ENCODE peak calls at places on chromosomes 1 and 21, in six cellular contexts. P is tibial artery; F is hepatocyte; U is heart left ventricle; V is K562; M is CD8-positive, alpha-beta T cell. W is an unnamed sample. For H3K27me3, the result is how much of the 10 kb centered on the place peaks cover.

GRCh38 chr1:27650527-27651175 is 15.7 kb upstream of the FGR start:
- DNase-seq in P (no peak), F (peak), U (no peak), V (peak), M (no peak), W (peak)

GRCh38 chr1:21871943-21872342 is 59.9 kb downstream of the LDLRAD2 start:
- DNase-seq in P (no peak), F (no peak), U (no peak), V (no peak), M (no peak), W (no peak)

GRCh38 chr21:33023574-33024277 is 2.0 kb upstream of the OLIG2 start:
- DNase-seq in P (no peak), F (no peak), U (no peak), V (no peak), M (no peak), W (peak)

GRCh38 chr21:20617130-20617529 is 381.1 kb upstream of the NCAM2 start:
- DNase-seq in P (no peak), F (peak), U (no peak), V (no peak), M (no peak), W (peak)

GRCh38 chr1:125064481-125064880 is 3879.7 kb downstream of the SRGAP2C start:
- DNase-seq in P (peak), F (no peak), U (no peak), V (no peak), M (no peak), W (no peak)

GRCh38 chr1:184188091-184188490 is 136.6 kb downstream of the TSEN15 start:
- DNase-seq in P (no peak), F (no peak), U (no peak), V (no peak), M (no peak), W (no peak)

GRCh38 chr1:78113156-78113916 is 67.6 kb downstream of the GIPC2 start:
- DNase-seq in P (no peak), F (no peak), U (no peak), V (no peak), M (no peak), W (no peak)

GRCh38 chr1:210144736-210145135 is 87.9 kb upstream of the SERTAD4 start:
- DNase-seq in P (no peak), F (no peak), U (no peak), V (no peak), M (no peak), W (no peak)

GRCh38 chr1:247370786-247371732 is 39.4 kb upstream of the ZNF496 start:
- DNase-seq in P (no peak), F (peak), U (no peak), V (no peak), M (no peak), W (no peak)

GRCh38 chr1:4512622-4513021 is 141.8 kb upstream of the AJAP1 start:
- DNase-seq in P (no peak), F (peak), U (peak), V (no peak), M (no peak), W (no peak)

GRCh38 chr1:228902781-228903572 is 167.7 kb downstream of the RHOU start:
- DNase-seq in P (peak), F (peak), U (peak), V (no peak), M (no peak), W (no peak)

GRCh38 chr1:111334169-111334568 is 43.5 kb downstream of the CHIA start:
- DNase-seq in P (no peak), F (peak), U (peak), V (peak), M (peak), W (peak)

GRCh38 chr1:111369645-111370044 is 57.9 kb downstream of the OVGP1 start:
- DNase-seq in P (no peak), F (no peak), U (no peak), V (no peak), M (no peak), W (no peak)

GRCh38 chr1:64536836-64537490 is 67.0 kb downstream of the CACHD1 start:
- DNase-seq in P (no peak), F (peak), U (no peak), V (no peak), M (no peak), W (no peak)

GRCh38 chr1:99277066-99277465 is 12.8 kb downstream of the PLPPR4 start:
- DNase-seq in P (no peak), F (no peak), U (no peak), V (no peak), M (no peak), W (no peak)

GRCh38 chr1:174194451-174194850 is 35.1 kb downstream of the RABGAP1L start:
- DNase-seq in P (no peak), F (no peak), U (no peak), V (peak), M (no peak), W (no peak)

DNA sequence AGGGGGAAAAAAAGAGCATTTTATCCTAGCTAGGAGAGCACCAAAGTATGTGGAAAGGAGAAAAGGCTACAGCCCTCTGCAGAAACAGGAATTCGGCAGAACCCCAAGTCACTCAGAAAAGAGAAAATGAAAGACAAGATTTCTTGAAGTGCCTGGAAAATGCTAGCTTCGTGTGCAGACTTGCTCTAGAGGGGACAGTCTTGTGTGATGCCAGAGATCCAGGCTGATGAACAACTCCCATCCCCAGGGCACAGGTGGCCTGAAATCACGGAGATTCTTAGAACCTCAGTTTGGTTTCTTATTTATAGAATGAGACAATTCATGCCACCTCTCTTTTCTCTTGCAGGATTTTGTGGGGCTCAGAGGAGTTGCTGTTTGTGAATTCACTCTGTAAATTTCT is 61.4 kb downstream of the RUNX1 start:
- DNase-seq in P (no peak), F (no peak), U (no peak), V (no peak), M (no peak), W (no peak)
- H3K4me3 ChIP-seq in P (no peak), F (no peak), U (no peak), V (no peak), M (no peak), W (no peak)

GRCh38 chr1:150072959-150073358 is 5.4 kb downstream of the VPS45 start:
- DNase-seq in P (no peak), F (no peak), U (no peak), V (no peak), M (no peak), W (no peak)
- H3K27me3 ChIP-seq in P (under half), F (under half), U (under half), V (under half), M (under half), W (under half)

GRCh38 chr1:234769284-234769998 is 159.5 kb upstream of the IRF2BP2 start:
- DNase-seq in P (no peak), F (no peak), U (no peak), V (no peak), M (no peak), W (no peak)
- H3K4me3 ChIP-seq in P (no peak), F (no peak), U (no peak), V (no peak), M (peak), W (no peak)

DNA sequence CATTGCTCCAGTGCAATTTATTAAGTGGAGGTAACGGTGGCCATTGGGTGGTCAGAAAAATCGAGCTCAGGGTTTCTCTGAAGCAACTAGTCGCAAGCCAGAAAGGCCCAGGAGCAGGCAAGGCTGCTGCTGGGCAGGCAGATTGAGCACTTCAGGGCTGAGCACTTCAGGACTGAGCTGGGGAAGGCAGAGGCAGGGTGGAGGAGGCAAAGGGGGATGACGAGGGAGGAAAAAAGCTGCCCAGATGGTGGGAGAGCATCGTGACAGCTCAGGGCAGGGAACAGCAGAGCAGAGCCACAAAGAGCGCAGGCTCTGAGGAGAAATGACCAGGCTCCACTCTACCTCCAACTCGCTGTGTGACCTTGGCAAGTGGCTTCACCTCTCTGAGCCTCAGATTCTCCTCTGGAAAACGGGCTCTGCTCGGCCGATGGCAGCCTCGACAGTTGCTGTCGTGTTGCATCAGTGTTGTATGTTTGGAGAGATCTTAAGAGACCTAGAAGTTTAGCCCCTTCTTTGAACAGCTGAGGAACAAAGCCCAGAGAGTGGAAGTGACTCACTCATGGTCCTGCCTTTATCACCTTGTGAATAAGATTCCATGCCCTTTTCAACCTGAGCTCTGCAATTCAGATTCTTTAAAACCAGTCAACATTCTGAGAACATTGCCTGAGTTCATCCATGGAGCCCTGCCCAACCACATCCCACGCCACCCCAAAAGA is 141.4 kb downstream of the SYF2 start:
- DNase-seq in P (no peak), F (no peak), U (no peak), V (no peak), M (no peak), W (no peak)
- H3K27me3 ChIP-seq in P (under half), F (under half), U (under half), V (under half), M (under half), W (under half)

GRCh38 chr1:32701421-32701911 is 1.1 kb downstream of the SYNC start:
- DNase-seq in P (peak), F (no peak), U (peak), V (no peak), M (no peak), W (peak)
- H3K4me3 ChIP-seq in P (peak), F (no peak), U (peak), V (no peak), M (no peak), W (no peak)

GRCh38 chr1:217138839-217139466 is 415.7 kb upstream of the ESRRG start:
- DNase-seq in P (no peak), F (no peak), U (no peak), V (no peak), M (no peak), W (peak)
- H3K27me3 ChIP-seq in P (under half), F (half or more), U (under half), V (under half), M (under half), W (half or more)